ENCODE peak calls at places on chromosome 19, in four cellular contexts. One of them, this sample, is unnamed.

GRCh38 chr19:40687525-40688016 is 2.9 kb downstream of the NUMBL start:
- DNase-seq in GM03348: peak
- DNase-seq in amniotic epithelial cell: peak
- DNase-seq in CD8-positive, alpha-beta memory T cell: no peak
- DNase-seq in this sample: peak

GRCh38 chr19:14337510-14337909 is 43.7 kb upstream of the ADGRE5 start:
- DNase-seq in CD8-positive, alpha-beta memory T cell: peak
- DNase-seq in GM03348: peak
- DNase-seq in amniotic epithelial cell: peak
- DNase-seq in this sample: peak

GRCh38 chr19:15317392-15318011 is 14.8 kb downstream of the BRD4 start:
- DNase-seq in amniotic epithelial cell: peak
- DNase-seq in CD8-positive, alpha-beta memory T cell: no peak
- DNase-seq in GM03348: peak
- DNase-seq in this sample: peak

GRCh38 chr19:16087940-16088339 is 11.6 kb downstream of the TPM4 start:
- DNase-seq in GM03348: no peak
- DNase-seq in CD8-positive, alpha-beta memory T cell: no peak
- DNase-seq in amniotic epithelial cell: no peak
- DNase-seq in this sample: no peak

GRCh38 chr19:38362076-38362945 is 12.1 kb upstream of the PSMD8 start:
- DNase-seq in CD8-positive, alpha-beta memory T cell: peak
- DNase-seq in amniotic epithelial cell: peak
- DNase-seq in GM03348: peak
- DNase-seq in this sample: peak

GRCh38 chr19:48966541-48967345 is 1.6 kb downstream of the FTL start:
- DNase-seq in amniotic epithelial cell: no peak
- DNase-seq in GM03348: no peak
- DNase-seq in CD8-positive, alpha-beta memory T cell: no peak
- DNase-seq in this sample: peak

GRCh38 chr19:5893907-5894703 is 9.5 kb downstream of the NDUFA11 start:
- DNase-seq in GM03348: no peak
- DNase-seq in amniotic epithelial cell: no peak
- DNase-seq in CD8-positive, alpha-beta memory T cell: no peak
- DNase-seq in this sample: no peak

GRCh38 chr19:1690570-1691307 is 38.3 kb upstream of the TCF3 start:
- DNase-seq in GM03348: peak
- DNase-seq in amniotic epithelial cell: peak
- DNase-seq in CD8-positive, alpha-beta memory T cell: peak
- DNase-seq in this sample: peak

GRCh38 chr19:19513671-19514070 is 1.7 kb downstream of the TSSK6 start:
- DNase-seq in GM03348: no peak
- DNase-seq in amniotic epithelial cell: no peak
- DNase-seq in CD8-positive, alpha-beta memory T cell: no peak
- DNase-seq in this sample: no peak

GRCh38 chr19:28987177-28987576 is 225.8 kb downstream of the UQCRFS1 start:
- DNase-seq in GM03348: no peak
- DNase-seq in amniotic epithelial cell: no peak
- DNase-seq in CD8-positive, alpha-beta memory T cell: no peak
- DNase-seq in this sample: no peak

GRCh38 chr19:33397536-33398360 is 24.2 kb downstream of the CEBPG start:
- DNase-seq in CD8-positive, alpha-beta memory T cell: peak
- DNase-seq in amniotic epithelial cell: no peak
- DNase-seq in GM03348: no peak
- DNase-seq in this sample: no peak

GRCh38 chr19:58117841-58118575 is 20.0 kb upstream of the ZSCAN18 start:
- DNase-seq in amniotic epithelial cell: no peak
- DNase-seq in GM03348: no peak
- DNase-seq in CD8-positive, alpha-beta memory T cell: no peak
- DNase-seq in this sample: no peak

GRCh38 chr19:16249826-16250434 is 52.2 kb downstream of the AP1M1 start:
- DNase-seq in GM03348: peak
- DNase-seq in amniotic epithelial cell: peak
- DNase-seq in CD8-positive, alpha-beta memory T cell: no peak
- DNase-seq in this sample: peak

GRCh38 chr19:12899891-12900518 is 9.0 kb downstream of the GCDH start:
- DNase-seq in GM03348: no peak
- DNase-seq in CD8-positive, alpha-beta memory T cell: no peak
- DNase-seq in amniotic epithelial cell: no peak
- DNase-seq in this sample: no peak

GRCh38 chr19:11418166-11418517 is 972 bp downstream of the RGL3 start:
- DNase-seq in CD8-positive, alpha-beta memory T cell: no peak
- DNase-seq in GM03348: no peak
- DNase-seq in amniotic epithelial cell: no peak
- DNase-seq in this sample: no peak

GRCh38 chr19:37855098-37855497 is 51.3 kb downstream of the WDR87 start:
- DNase-seq in CD8-positive, alpha-beta memory T cell: no peak
- DNase-seq in amniotic epithelial cell: no peak
- DNase-seq in GM03348: peak
- DNase-seq in this sample: peak

GRCh38 chr19:16470541-16470910 is 1.2 kb downstream of the EPS15L1 start:
- DNase-seq in GM03348: peak
- DNase-seq in CD8-positive, alpha-beta memory T cell: no peak
- DNase-seq in amniotic epithelial cell: peak
- DNase-seq in this sample: no peak

GRCh38 chr19:43465468-43466120 is at the start of gene LYPD3:
- DNase-seq in amniotic epithelial cell: peak
- DNase-seq in GM03348: peak
- DNase-seq in CD8-positive, alpha-beta memory T cell: no peak
- DNase-seq in this sample: peak

GRCh38 chr19:49564616-49565045 is 15.7 kb downstream of the NOSIP start:
- DNase-seq in amniotic epithelial cell: no peak
- DNase-seq in GM03348: no peak
- DNase-seq in CD8-positive, alpha-beta memory T cell: no peak
- DNase-seq in this sample: no peak

GRCh38 chr19:30781047-30781446 is 408.9 kb downstream of the ZNF536 start:
- DNase-seq in GM03348: no peak
- DNase-seq in CD8-positive, alpha-beta memory T cell: no peak
- DNase-seq in amniotic epithelial cell: no peak
- DNase-seq in this sample: no peak

GRCh38 chr19:46546194-46546896 is 50.7 kb upstream of the PNMA8B start:
- DNase-seq in amniotic epithelial cell: peak
- DNase-seq in GM03348: peak
- DNase-seq in CD8-positive, alpha-beta memory T cell: no peak
- DNase-seq in this sample: peak

GRCh38 chr19:45664575-45664974 is 3.4 kb upstream of the GIPR start:
- DNase-seq in CD8-positive, alpha-beta memory T cell: no peak
- DNase-seq in amniotic epithelial cell: no peak
- DNase-seq in GM03348: no peak
- DNase-seq in this sample: no peak

GRCh38 chr19:6710273-6711077 is 10.0 kb downstream of the C3 start:
- DNase-seq in amniotic epithelial cell: no peak
- DNase-seq in CD8-positive, alpha-beta memory T cell: no peak
- DNase-seq in GM03348: no peak
- DNase-seq in this sample: no peak

GRCh38 chr19:6868341-6868740 is 19.0 kb upstream of the ADGRE1 start:
- DNase-seq in GM03348: no peak
- DNase-seq in amniotic epithelial cell: no peak
- DNase-seq in CD8-positive, alpha-beta memory T cell: no peak
- DNase-seq in this sample: no peak

GRCh38 chr19:21269813-21270212 is 59.4 kb downstream of the ZNF708 start:
- DNase-seq in GM03348: no peak
- DNase-seq in amniotic epithelial cell: no peak
- DNase-seq in CD8-positive, alpha-beta memory T cell: no peak
- DNase-seq in this sample: no peak

GRCh38 chr19:38697641-38698071 is 46.6 kb downstream of the CAPN12 start:
- DNase-seq in CD8-positive, alpha-beta memory T cell: no peak
- DNase-seq in amniotic epithelial cell: no peak
- DNase-seq in GM03348: no peak
- DNase-seq in this sample: no peak

GRCh38 chr19:10566658-10567410 is 1.0 kb upstream of the KRI1 start:
- DNase-seq in GM03348: no peak
- DNase-seq in CD8-positive, alpha-beta memory T cell: peak
- DNase-seq in amniotic epithelial cell: no peak
- DNase-seq in this sample: peak

GRCh38 chr19:43811833-43812232 is 9.6 kb upstream of the LYPD5 start:
- DNase-seq in CD8-positive, alpha-beta memory T cell: no peak
- DNase-seq in amniotic epithelial cell: no peak
- DNase-seq in GM03348: no peak
- DNase-seq in this sample: no peak

GRCh38 chr19:49716154-49716553 is 25.2 kb downstream of the CPT1C start:
- DNase-seq in CD8-positive, alpha-beta memory T cell: no peak
- DNase-seq in GM03348: no peak
- DNase-seq in amniotic epithelial cell: no peak
- DNase-seq in this sample: no peak

GRCh38 chr19:48419158-48419920 is 25.9 kb downstream of the GRIN2D start:
- DNase-seq in CD8-positive, alpha-beta memory T cell: peak
- DNase-seq in amniotic epithelial cell: peak
- DNase-seq in GM03348: peak
- DNase-seq in this sample: peak

GRCh38 chr19:5627395-5627904 is 4.6 kb downstream of the SAFB start:
- DNase-seq in GM03348: no peak
- DNase-seq in amniotic epithelial cell: peak
- DNase-seq in CD8-positive, alpha-beta memory T cell: no peak
- DNase-seq in this sample: peak

GRCh38 chr19:58571575-58571947 is 1.6 kb downstream of the MZF1 start:
- DNase-seq in amniotic epithelial cell: no peak
- DNase-seq in CD8-positive, alpha-beta memory T cell: no peak
- DNase-seq in GM03348: no peak
- DNase-seq in this sample: no peak

This sample was measured in GM23248.